ENCODE peak calls at places on chromosomes 1 and 21, in five cellular contexts. M is EL, H is fibroblast of mammary gland, Y is SK-N-SH, N is HCEC 1CT. Z is an unnamed sample.
A peak's percentile ranks its signal among the peaks of the same experiment; 100 is the strongest.

GRCh38 chr1:14296795-14297194 is 301.7 kb upstream of the KAZN start:
- DNase-seq in N (no peak), Y (no peak), H (peak; percentile 56), M (no peak), Z (no peak)

GRCh38 chr1:34759472-34760357 is at the start of gene GJB4:
- DNase-seq in N (no peak), M (no peak), H (no peak), Y (no peak), Z (no peak)

GRCh38 chr1:171494086-171494485 is 8.8 kb downstream of the PRRC2C start:
- DNase-seq in N (no peak), Y (no peak), H (no peak), M (no peak), Z (no peak)

GRCh38 chr1:64687725-64688285 is 57.1 kb upstream of the RAVER2 start:
- DNase-seq in M (peak; percentile 29), H (peak; percentile 35), Y (no peak), N (peak; percentile 69), Z (no peak)

GRCh38 chr21:38475519-38475918 is 22.8 kb downstream of the ERG start:
- DNase-seq in N (no peak), M (no peak), H (no peak), Y (no peak), Z (no peak)

GRCh38 chr1:153697873-153698647 is 19.6 kb downstream of the NPR1 start:
- DNase-seq in M (no peak), Y (peak; percentile 49), H (peak; percentile 83), N (no peak), Z (no peak)

GRCh38 chr21:34690041-34690792 is 21.4 kb downstream of the CLIC6 start:
- DNase-seq in Y (no peak), N (no peak), H (no peak), M (no peak), Z (no peak)

GRCh38 chr1:221696045-221696444 is 45.8 kb downstream of the DUSP10 start:
- DNase-seq in H (no peak), M (peak; percentile 23), N (no peak), Y (no peak), Z (no peak)

GRCh38 chr1:153699116-153699515 is 20.6 kb downstream of the NPR1 start:
- DNase-seq in Y (peak; percentile 16), M (peak; percentile 73), N (peak; percentile 51), H (peak; percentile 86), Z (no peak)

GRCh38 chr21:34916446-34916845 is 132.7 kb downstream of the RUNX1 start:
- DNase-seq in N (peak; percentile 32), M (peak; percentile 90), Y (no peak), H (peak; percentile 50), Z (no peak)

GRCh38 chr21:30563072-30563471 is 2.0 kb upstream of the KRTAP19-7 start:
- DNase-seq in Y (no peak), M (no peak), N (no peak), H (no peak), Z (no peak)

GRCh38 chr21:40680311-40680710 is 166.6 kb downstream of the DSCAM start:
- DNase-seq in Y (no peak), M (no peak), N (no peak), H (no peak), Z (no peak)

GRCh38 chr1:26942656-26943055 is 17.6 kb downstream of the KDF1 start:
- DNase-seq in M (no peak), Y (no peak), N (no peak), H (no peak), Z (no peak)

GRCh38 chr21:38793060-38793459 is 12.7 kb upstream of the ETS2 start:
- DNase-seq in H (no peak), M (no peak), Y (no peak), N (no peak), Z (no peak)

GRCh38 chr1:98277111-98277510 is 356.3 kb upstream of the DPYD start:
- DNase-seq in H (peak; percentile 67), M (peak; percentile 62), Y (no peak), N (peak; percentile 76), Z (no peak)

GRCh38 chr1:56477164-56478111 is 101.9 kb downstream of the PLPP3 start:
- DNase-seq in N (peak; percentile 50), M (peak; percentile 57), Y (peak; percentile 39), H (peak; percentile 59), Z (no peak)

GRCh38 chr1:5661196-5662130 is 330.8 kb downstream of the NPHP4 start:
- DNase-seq in Y (no peak), M (no peak), N (no peak), H (no peak), Z (no peak)

GRCh38 chr1:221743416-221744208 is 1.7 kb upstream of the DUSP10 start:
- DNase-seq in Y (no peak), H (no peak), M (no peak), N (no peak), Z (no peak)

GRCh38 chr1:116151739-116152576 is 40.8 kb downstream of the MAB21L3 start:
- DNase-seq in Y (peak; percentile 96), M (peak; percentile 78), N (peak; percentile 70), H (peak; percentile 66), Z (no peak)

GRCh38 chr1:157194739-157195520 is 56.7 kb upstream of the ETV3 start:
- DNase-seq in H (no peak), N (no peak), M (no peak), Y (peak; percentile 37), Z (no peak)

GRCh38 chr1:86915737-86916235 is 1.4 kb downstream of the HS2ST1 start:
- DNase-seq in M (no peak), H (no peak), N (no peak), Y (no peak), Z (no peak)

GRCh38 chr1:5878938-5879337 is 113.3 kb downstream of the NPHP4 start:
- DNase-seq in Y (no peak), M (no peak), N (no peak), H (no peak), Z (no peak)

GRCh38 chr1:233719626-233720334 is 105.9 kb downstream of the KCNK1 start:
- DNase-seq in H (no peak), Y (no peak), M (no peak), N (no peak), Z (no peak)

GRCh38 chr1:101137144-101138126 is 99.4 kb upstream of the S1PR1 start:
- DNase-seq in M (peak; percentile 65), Y (no peak), N (peak; percentile 68), H (peak; percentile 59), Z (no peak)

GRCh38 chr1:6028042-6028895 is 17.4 kb upstream of the KCNAB2 start:
- DNase-seq in H (peak; percentile 21), Y (no peak), N (peak; percentile 61), M (no peak), Z (peak; percentile 90)

GRCh38 chr1:8871539-8871935 is 6.9 kb downstream of the ENO1 start:
- DNase-seq in Y (no peak), N (no peak), M (no peak), H (no peak), Z (no peak)

GRCh38 chr1:102118150-102118549 is 121.4 kb upstream of the OLFM3 start:
- DNase-seq in M (no peak), N (no peak), H (no peak), Y (no peak), Z (no peak)

Z was measured in lower leg skin.